ENCODE peak calls at places on chromosomes 7 and 10, in ten cellular contexts. K, L, Z, A, U, Q, R, P, M and C are unnamed samples.

GRCh38 chr10:21926358-21926890 is 77.1 kb downstream of the DNAJC1 start:
- DNase-seq in K (peak; percentile 43), L (no peak), Z (no peak), A (no peak), U (no peak), Q (no peak), R (no peak), P (no peak), M (no peak), C (no peak)

GRCh38 chr7:33054261-33054964 is 8.2 kb downstream of the NT5C3A start:
- DNase-seq in K (peak; percentile 74), L (no peak), Z (no peak), A (peak; percentile 26), U (no peak), Q (peak; percentile 16), R (no peak), P (no peak), M (no peak), C (no peak)

GRCh38 chr7:22559829-22560489 is 60.0 kb upstream of the STEAP1B start:
- DNase-seq in K (peak; percentile 96), L (peak; percentile 70), Z (peak; percentile 86), A (peak; percentile 88), U (peak; percentile 67), Q (peak; percentile 72), R (peak; percentile 10), P (peak; percentile 62), M (peak; percentile 80), C (peak; percentile 84)

GRCh38 chr7:122532406-122533269 is 166.3 kb downstream of the RNF133 start:
- DNase-seq in K (peak; percentile 25), L (no peak), Z (peak; percentile 15), A (peak; percentile 9), U (no peak), Q (peak; percentile 2), R (no peak), P (no peak), M (peak; percentile 16), C (peak; percentile 61)

GRCh38 chr10:77461636-77462296 is 175.8 kb downstream of the KCNMA1 start:
- DNase-seq in K (no peak), L (no peak), Z (no peak), A (no peak), U (no peak), Q (no peak), R (no peak), P (no peak), M (no peak), C (no peak)

GRCh38 chr7:80273327-80273726 is 138.7 kb downstream of the GNAI1 start:
- DNase-seq in K (peak; percentile 34), L (no peak), Z (peak; percentile 71), A (peak; percentile 36), U (no peak), Q (no peak), R (no peak), P (no peak), M (no peak), C (no peak)

GRCh38 chr10:27714349-27714748 is 31.3 kb downstream of the MKX start:
- DNase-seq in K (no peak), L (no peak), Z (peak; percentile 59), A (no peak), U (no peak), Q (no peak), R (no peak), P (no peak), M (no peak), C (no peak)

GRCh38 chr7:20785211-20786048 is 1.3 kb downstream of the SP8 start:
- DNase-seq in K (no peak), L (peak; percentile 50), Z (no peak), A (no peak), U (no peak), Q (peak; percentile 46), R (no peak), P (no peak), M (peak; percentile 53), C (no peak)

GRCh38 chr10:133165556-133166503 is 5.8 kb downstream of the KNDC1 start:
- DNase-seq in K (no peak), L (peak; percentile 33), Z (no peak), A (no peak), U (no peak), Q (no peak), R (no peak), P (no peak), M (no peak), C (no peak)

GRCh38 chr10:103668351-103669242 is 175.1 kb downstream of the NEURL1 start:
- DNase-seq in K (peak; percentile 83), L (no peak), Z (peak; percentile 61), A (peak; percentile 40), U (no peak), Q (no peak), R (no peak), P (no peak), M (no peak), C (no peak)

GRCh38 chr10:129959544-129960492 is 4.3 kb downstream of the EBF3 start:
- DNase-seq in K (no peak), L (peak; percentile 47), Z (no peak), A (no peak), U (no peak), Q (no peak), R (no peak), P (no peak), M (no peak), C (no peak)

GRCh38 chr7:100662377-100662776 is 6.1 kb upstream of the ACTL6B start:
- DNase-seq in K (no peak), L (no peak), Z (no peak), A (no peak), U (no peak), Q (no peak), R (no peak), P (peak; percentile 36), M (no peak), C (no peak)

GRCh38 chr7:76011437-76011836 is 17.0 kb upstream of the TMEM120A start:
- DNase-seq in K (no peak), L (no peak), Z (peak; percentile 92), A (no peak), U (no peak), Q (no peak), R (no peak), P (no peak), M (no peak), C (no peak)

GRCh38 chr10:49089152-49089788 is 26.1 kb downstream of the VSTM4 start:
- DNase-seq in K (no peak), L (no peak), Z (no peak), A (no peak), U (no peak), Q (no peak), R (no peak), P (no peak), M (no peak), C (no peak)

GRCh38 chr10:25175527-25176420 is 973 bp downstream of the GPR158 start:
- DNase-seq in K (no peak), L (no peak), Z (no peak), A (no peak), U (no peak), Q (no peak), R (no peak), P (no peak), M (no peak), C (no peak)

GRCh38 chr7:121953164-121953563 is 80.2 kb downstream of the PTPRZ1 start:
- DNase-seq in K (no peak), L (no peak), Z (no peak), A (no peak), U (no peak), Q (no peak), R (no peak), P (no peak), M (no peak), C (no peak)

GRCh38 chr10:116737582-116738358 is 4.6 kb downstream of the HSPA12A start:
- DNase-seq in K (peak; percentile 12), L (no peak), Z (no peak), A (no peak), U (no peak), Q (no peak), R (no peak), P (no peak), M (no peak), C (no peak)

GRCh38 chr7:51577390-51577789 is 260.8 kb upstream of the COBL start:
- DNase-seq in K (no peak), L (no peak), Z (no peak), A (no peak), U (no peak), Q (no peak), R (no peak), P (no peak), M (peak; percentile 70), C (no peak)

GRCh38 chr7:94182066-94182465 is 177.9 kb upstream of the BET1 start:
- DNase-seq in K (peak; percentile 85), L (no peak), Z (peak; percentile 77), A (no peak), U (no peak), Q (no peak), R (no peak), P (no peak), M (no peak), C (no peak)

GRCh38 chr7:35405461-35405860 is 151.6 kb upstream of the TBX20 start:
- DNase-seq in K (no peak), L (no peak), Z (no peak), A (no peak), U (no peak), Q (no peak), R (no peak), P (no peak), M (no peak), C (no peak)

GRCh38 chr10:61078542-61078941 is 134.6 kb upstream of the RHOBTB1 start:
- DNase-seq in K (no peak), L (no peak), Z (peak; percentile 16), A (no peak), U (no peak), Q (no peak), R (no peak), P (no peak), M (no peak), C (no peak)

GRCh38 chr7:116706668-116707126 is 34.7 kb downstream of the MET start:
- DNase-seq in K (peak; percentile 83), L (no peak), Z (peak; percentile 65), A (peak; percentile 60), U (no peak), Q (no peak), R (no peak), P (no peak), M (peak; percentile 94), C (no peak)

GRCh38 chr10:33664070-33664469 is 329.6 kb upstream of the NRP1 start:
- DNase-seq in K (no peak), L (no peak), Z (peak; percentile 55), A (no peak), U (no peak), Q (no peak), R (no peak), P (no peak), M (no peak), C (no peak)

GRCh38 chr10:80359644-80360043 is 3.1 kb downstream of the DYDC2 start:
- DNase-seq in K (no peak), L (no peak), Z (no peak), A (no peak), U (no peak), Q (no peak), R (no peak), P (no peak), M (no peak), C (no peak)

GRCh38 chr7:32532716-32533115 is 37.4 kb downstream of the AVL9 start:
- DNase-seq in K (no peak), L (no peak), Z (no peak), A (no peak), U (no peak), Q (no peak), R (no peak), P (no peak), M (no peak), C (no peak)

GRCh38 chr7:149608168-149608567 is 110.6 kb upstream of the ZNF746 start:
- DNase-seq in K (no peak), L (no peak), Z (no peak), A (no peak), U (no peak), Q (no peak), R (no peak), P (no peak), M (no peak), C (no peak)

GRCh38 chr7:32259917-32260596 is 189.8 kb upstream of the PDE1C start:
- DNase-seq in K (no peak), L (no peak), Z (no peak), A (no peak), U (no peak), Q (peak; percentile 56), R (no peak), P (peak; percentile 90), M (no peak), C (no peak)